ENCODE peak calls at places on chromosomes 13 and 19, in four cellular contexts. C, G, P and D are unnamed samples.

GRCh38 chr13:69092615-69093322 is 1014.9 kb upstream of the ATXN8OS start:
- DNase-seq in C (peak; percentile 47), G (no peak), P (no peak), D (no peak)

GRCh38 chr19:5032101-5032967 is 63.4 kb downstream of the KDM4B start:
- DNase-seq in C (no peak), G (no peak), P (no peak), D (no peak)

GRCh38 chr13:47904239-47904638 is 96.8 kb downstream of the SUCLA2 start:
- DNase-seq in C (no peak), G (peak; percentile 18), P (no peak), D (no peak)

GRCh38 chr19:46704379-46705076 is 12.4 kb downstream of the PRKD2 start:
- DNase-seq in C (peak; percentile 100), G (peak; percentile 79), P (peak; percentile 29), D (no peak)

GRCh38 chr19:28208745-28209144 is 1004.2 kb downstream of the UQCRFS1 start:
- DNase-seq in C (no peak), G (no peak), P (no peak), D (no peak)

GRCh38 chr13:31699650-31700049 is 39.7 kb upstream of the RXFP2 start:
- DNase-seq in C (no peak), G (no peak), P (no peak), D (no peak)

GRCh38 chr19:28402701-28403290 is 810.2 kb downstream of the UQCRFS1 start:
- DNase-seq in C (no peak), G (no peak), P (no peak), D (no peak)

GRCh38 chr13:98536729-98537128 is 40.2 kb downstream of the STK24 start:
- DNase-seq in C (no peak), G (no peak), P (no peak), D (no peak)

GRCh38 chr13:108086678-108087077 is 128.7 kb downstream of the LIG4 start:
- DNase-seq in C (no peak), G (no peak), P (no peak), D (no peak)

GRCh38 chr19:35856001-35856400 is 710 bp upstream of the KIRREL2 start:
- DNase-seq in C (peak; percentile 75), G (peak; percentile 32), P (no peak), D (no peak)

GRCh38 chr13:113495494-113496251 is 5.2 kb upstream of the DCUN1D2 start:
- DNase-seq in C (no peak), G (no peak), P (no peak), D (no peak)

GRCh38 chr13:35699805-35700204 is 223.3 kb upstream of the MAB21L1 start:
- DNase-seq in C (no peak), G (no peak), P (no peak), D (no peak)

GRCh38 chr13:40597735-40598365 is 68.6 kb downstream of the FOXO1 start:
- DNase-seq in C (no peak), G (no peak), P (no peak), D (no peak)

GRCh38 chr13:48983331-48983730 is 7.6 kb downstream of the FNDC3A start:
- DNase-seq in C (no peak), G (no peak), P (no peak), D (no peak)

GRCh38 chr19:46609511-46610412 is 8.6 kb downstream of the CALM3 start:
- DNase-seq in C (no peak), G (peak; percentile 9), P (no peak), D (no peak)

GRCh38 chr13:36313047-36313969 is 15.7 kb upstream of the CCDC169 start:
- DNase-seq in C (no peak), G (no peak), P (no peak), D (no peak)

GRCh38 chr19:7069042-7069903 is at the start of gene ZNF557:
- DNase-seq in C (peak; percentile 97), G (peak; percentile 95), P (peak; percentile 88), D (peak; percentile 88)

GRCh38 chr13:100980171-100980570 is 305.6 kb upstream of the TMTC4 start:
- DNase-seq in C (no peak), G (no peak), P (no peak), D (no peak)

GRCh38 chr13:91212229-91212628 is 135.3 kb upstream of the MIR17HG start:
- DNase-seq in C (no peak), G (no peak), P (no peak), D (no peak)

GRCh38 chr13:45690636-45691035 is 11.5 kb upstream of the CBY2 start:
- DNase-seq in C (no peak), G (no peak), P (no peak), D (no peak)

GRCh38 chr19:45507864-45508680 is 793 bp downstream of the VASP start:
- DNase-seq in C (peak; percentile 80), G (peak; percentile 55), P (no peak), D (no peak)

GRCh38 chr19:37963190-37963947 is 56.4 kb downstream of the SIPA1L3 start:
- DNase-seq in C (no peak), G (no peak), P (peak; percentile 28), D (no peak)

GRCh38 chr19:41877916-41878905 is 1.1 kb downstream of the CD79A start:
- DNase-seq in C (peak; percentile 42), G (no peak), P (no peak), D (no peak)

GRCh38 chr19:19342086-19343015 is 21.7 kb downstream of the MAU2 start:
- DNase-seq in C (peak; percentile 95), G (peak; percentile 83), P (peak; percentile 44), D (no peak)

GRCh38 chr13:99688776-99689175 is 187.5 kb downstream of the TM9SF2 start:
- DNase-seq in C (no peak), G (no peak), P (no peak), D (no peak)

GRCh38 chr13:23959231-23959862 is 62.0 kb upstream of the C1QTNF9B start:
- DNase-seq in C (no peak), G (no peak), P (no peak), D (no peak)

GRCh38 chr19:3693030-3693925 is 7.0 kb downstream of the PIP5K1C start:
- DNase-seq in C (no peak), G (no peak), P (no peak), D (no peak)

GRCh38 chr19:45283443-45284033 is 32.5 kb downstream of the MARK4 start:
- DNase-seq in C (no peak), G (no peak), P (no peak), D (peak; percentile 17)

GRCh38 chr19:50506700-50507099 is 4.3 kb downstream of the JOSD2 start:
- DNase-seq in C (no peak), G (no peak), P (no peak), D (no peak)

GRCh38 chr13:20738616-20739015 is 35.1 kb downstream of the IL17D start:
- DNase-seq in C (no peak), G (no peak), P (no peak), D (no peak)

GRCh38 chr19:50817941-50818858 is 5.4 kb downstream of the KLK1 start:
- DNase-seq in C (peak; percentile 99), G (peak; percentile 96), P (no peak), D (peak; percentile 63)

GRCh38 chr13:42272115-42272756 is at the start of gene AKAP11:
- DNase-seq in C (peak; percentile 73), G (no peak), P (peak; percentile 15), D (no peak)

GRCh38 chr13:51782026-51782710 is 21.8 kb downstream of the DHRS12 start:
- DNase-seq in C (no peak), G (no peak), P (peak; percentile 43), D (no peak)

DNA sequence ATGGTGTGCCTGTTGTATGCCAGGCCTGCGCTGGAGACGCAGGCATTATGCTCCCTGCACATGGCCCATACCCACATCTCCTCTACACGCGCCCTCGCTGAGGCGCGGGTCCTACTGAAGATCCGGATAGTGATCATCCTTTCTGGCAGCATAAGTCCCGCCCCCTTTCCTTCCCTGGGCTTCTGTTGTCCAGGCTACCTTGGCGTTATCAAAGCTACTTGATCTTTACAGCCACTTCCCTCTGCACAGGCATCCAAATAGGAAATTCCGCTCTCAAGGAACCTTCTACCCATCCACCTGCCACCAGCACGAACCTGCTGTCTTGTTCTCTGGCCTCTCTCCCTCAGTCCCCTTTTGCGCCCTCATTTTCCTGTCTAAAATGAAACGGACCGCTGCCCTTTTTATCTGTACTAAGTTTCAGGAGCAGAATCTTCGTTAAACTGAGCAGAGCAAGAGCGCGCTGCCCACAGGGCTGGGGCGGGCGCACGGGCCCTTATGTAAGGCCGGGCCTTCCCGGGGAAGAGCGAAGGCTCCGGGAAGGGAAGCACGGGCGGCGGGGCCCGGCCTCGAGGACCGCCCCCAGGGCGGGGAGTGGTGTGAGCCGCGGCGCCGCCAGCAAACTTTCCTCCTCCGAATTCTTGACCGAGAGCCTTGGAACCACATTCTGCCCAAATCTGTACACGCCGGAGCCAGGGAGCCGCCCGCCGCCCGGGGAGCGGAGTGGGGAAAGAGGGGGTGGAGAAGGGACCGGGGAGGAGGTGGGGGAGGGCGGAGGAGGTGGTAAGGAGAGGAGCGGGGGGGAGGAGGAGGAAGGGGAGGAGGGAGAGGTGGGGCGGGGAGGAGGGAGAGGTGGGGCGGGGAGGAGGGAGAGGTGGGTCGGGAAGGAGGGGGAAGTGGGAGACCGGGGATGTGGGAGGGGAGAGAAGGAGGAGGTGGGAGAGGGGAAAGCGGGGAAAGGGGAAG is 919 bp upstream of the UBE2L5 start:
- DNase-seq in C (peak; percentile 78), G (peak; percentile 68), P (no peak), D (no peak)
- TF ChIP-seq CBX5 in C (no peak), G (no peak), P (no peak), D (no peak)

DNA sequence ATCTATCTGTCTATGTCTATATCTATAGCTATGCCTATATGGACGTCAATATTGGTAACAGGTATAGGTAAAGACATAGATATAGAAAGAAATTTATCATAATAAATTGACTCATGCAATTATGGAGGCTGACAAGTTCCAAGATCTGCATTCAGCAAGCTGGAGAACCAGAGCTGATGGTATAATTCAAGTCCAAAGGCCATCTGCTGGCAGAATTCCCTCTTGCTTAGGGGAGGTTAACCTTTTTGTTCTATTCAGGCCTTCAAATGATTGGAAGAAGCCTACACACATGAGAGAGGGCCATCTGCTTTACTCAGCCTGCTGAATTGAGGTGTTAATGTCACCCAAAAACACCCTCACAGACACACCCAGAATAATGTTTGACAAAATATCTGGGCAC is 10.8 kb downstream of the RASL11A start:
- DNase-seq in C (no peak), G (no peak), P (no peak), D (no peak)
- TF ChIP-seq CBX5 in C (no peak), G (no peak), P (no peak), D (no peak)

DNA sequence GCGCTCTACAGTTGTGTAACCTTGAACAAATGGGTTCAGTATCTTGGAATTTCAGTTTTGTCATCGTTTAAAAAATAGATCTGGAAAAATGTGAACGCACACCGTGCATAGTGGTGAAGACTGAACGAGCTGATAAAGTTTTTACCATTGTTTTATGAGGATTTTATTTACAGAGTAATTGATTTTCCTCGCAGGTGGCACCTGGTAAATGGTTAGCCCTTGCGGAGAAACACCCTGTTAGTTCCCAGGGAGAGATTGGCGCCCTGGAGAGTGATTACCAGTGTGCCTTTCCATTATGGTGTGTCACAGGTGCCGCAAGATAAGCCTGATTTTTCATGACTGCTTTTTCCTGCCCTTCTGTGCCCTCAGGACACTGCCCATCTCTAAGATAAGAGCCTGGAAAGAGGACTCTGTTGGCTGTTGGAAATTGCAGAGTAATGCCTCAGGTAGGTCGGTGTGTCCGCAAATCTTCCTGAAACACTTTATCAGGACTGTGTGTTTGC is 609 bp downstream of the ZNF181 start:
- DNase-seq in C (no peak), G (no peak), P (no peak), D (no peak)
- TF ChIP-seq CBX5 in C (no peak), G (no peak), P (no peak), D (no peak)

GRCh38 chr13:97254809-97255208 is 32.7 kb downstream of the MBNL2 start:
- DNase-seq in C (no peak), G (no peak), P (no peak), D (no peak)
- TF ChIP-seq CBX5 in C (no peak), G (no peak), P (no peak), D (no peak)

GRCh38 chr19:55149078-55150003 is at the start of gene TNNT1:
- DNase-seq in C (no peak), G (peak; percentile 10), P (no peak), D (no peak)
- TF ChIP-seq CBX5 in C (no peak), G (no peak), P (no peak), D (no peak)

GRCh38 chr19:53868892-53869804 is 1.5 kb downstream of the MYADM start:
- DNase-seq in C (peak; percentile 92), G (peak; percentile 94), P (peak; percentile 82), D (no peak)
- TF ChIP-seq CBX5 in C (no peak), G (no peak), P (no peak), D (no peak)